ENCODE peak calls at places on chromosomes 1 and 21, in eight cellular contexts. U is IMR-90, Q is heart left ventricle, P is A549, R is tibial nerve, B is breast epithelium, I is body of pancreas, T is K562. F is an unnamed sample.

GRCh38 chr1:37056201-37056764 is 22.0 kb upstream of the GRIK3 start:
- DNase-seq in I (no peak), Q (no peak), B (no peak), U (no peak), R (no peak), T (no peak), P (no peak), F (no peak)

GRCh38 chr1:18468570-18468969 is 12.2 kb upstream of the KLHDC7A start:
- DNase-seq in B (no peak), U (no peak), Q (no peak), R (no peak), T (no peak), P (no peak), I (no peak), F (no peak)

GRCh38 chr21:42237577-42237976 is 18.6 kb downstream of the ABCG1 start:
- DNase-seq in U (no peak), Q (no peak), B (no peak), R (no peak), I (no peak), P (no peak), T (no peak), F (no peak)

GRCh38 chr1:94332952-94333351 is 85.2 kb upstream of the ABCD3 start:
- DNase-seq in U (peak), B (no peak), T (no peak), P (no peak), Q (no peak), R (no peak), I (no peak), F (peak)

GRCh38 chr21:36591326-36591970 is 107.5 kb upstream of the SIM2 start:
- DNase-seq in U (no peak), R (no peak), T (no peak), I (no peak), P (no peak), B (no peak), Q (no peak), F (no peak)

GRCh38 chr1:201042663-201043461 is 19.3 kb upstream of the KIF21B start:
- DNase-seq in B (peak), T (peak), R (peak), I (peak), P (peak), U (peak), Q (peak), F (peak)

GRCh38 chr1:94095112-94095637 is 25.8 kb downstream of the ABCA4 start:
- DNase-seq in Q (peak), I (peak), P (no peak), B (no peak), R (peak), T (no peak), U (peak), F (no peak)

GRCh38 chr1:87718241-87718950 is 389.7 kb downstream of the LMO4 start:
- DNase-seq in U (no peak), Q (no peak), P (no peak), B (no peak), R (no peak), T (no peak), I (no peak), F (no peak)

GRCh38 chr1:99327357-99327756 is 63.1 kb downstream of the PLPPR4 start:
- DNase-seq in Q (no peak), R (no peak), B (no peak), P (no peak), I (no peak), U (no peak), T (no peak), F (no peak)

GRCh38 chr1:206965781-206966180 is 4.5 kb downstream of the FCAMR start:
- DNase-seq in U (no peak), Q (no peak), R (no peak), I (no peak), T (no peak), P (no peak), B (no peak), F (no peak)

GRCh38 chr1:154445040-154445472 is 39.9 kb downstream of the IL6R start:
- DNase-seq in Q (peak), R (no peak), P (no peak), T (no peak), B (no peak), U (peak), I (no peak), F (peak)

GRCh38 chr1:178686407-178686806 is 38.6 kb upstream of the RALGPS2 start:
- DNase-seq in I (no peak), Q (no peak), U (no peak), T (no peak), B (no peak), P (no peak), R (no peak), F (no peak)

GRCh38 chr21:31945576-31945975 is 72.8 kb downstream of the HUNK start:
- DNase-seq in U (peak), T (no peak), I (peak), B (no peak), Q (no peak), R (no peak), P (no peak), F (no peak)

GRCh38 chr21:41425954-41426655 is at the start of gene MX1:
- DNase-seq in P (peak), Q (peak), U (peak), R (peak), B (peak), T (no peak), I (peak), F (no peak)

GRCh38 chr1:81209471-81209870 is 591.3 kb upstream of the ADGRL2 start:
- DNase-seq in I (no peak), P (no peak), B (no peak), U (no peak), R (no peak), T (no peak), Q (no peak), F (no peak)

GRCh38 chr1:152580433-152580832 is at the start of gene LCE3D:
- DNase-seq in I (no peak), T (no peak), B (no peak), P (no peak), Q (no peak), R (no peak), U (peak), F (no peak)

GRCh38 chr1:44359234-44359937 is 4.3 kb upstream of the ERI3 start:
- DNase-seq in P (no peak), B (no peak), I (no peak), R (no peak), Q (no peak), U (no peak), T (no peak), F (no peak)

GRCh38 chr1:242055921-242056320 is 57.0 kb upstream of the MAP1LC3C start:
- DNase-seq in U (no peak), T (no peak), Q (no peak), R (no peak), B (no peak), P (no peak), I (no peak), F (no peak)

GRCh38 chr1:2133879-2134215 is 60.7 kb downstream of the FAAP20 start:
- DNase-seq in R (no peak), P (no peak), I (no peak), Q (no peak), U (no peak), T (no peak), B (no peak), F (no peak)

GRCh38 chr1:170863600-170863999 is 71.7 kb upstream of the MROH9 start:
- DNase-seq in I (no peak), B (no peak), P (no peak), R (no peak), Q (no peak), T (no peak), U (no peak), F (no peak)

GRCh38 chr21:31555741-31556191 is 103.7 kb upstream of the SOD1 start:
- DNase-seq in P (no peak), Q (no peak), I (no peak), R (no peak), U (no peak), B (no peak), T (no peak), F (no peak)

GRCh38 chr1:37865348-37866119 is 6.1 kb upstream of the MTF1 start:
- DNase-seq in P (no peak), Q (no peak), T (no peak), I (no peak), R (no peak), U (peak), B (no peak), F (peak)

GRCh38 chr1:1965546-1965945 is 38.0 kb downstream of the CFAP74 start:
- DNase-seq in U (no peak), B (no peak), Q (peak), T (no peak), P (no peak), R (no peak), I (no peak), F (no peak)

GRCh38 chr1:93817819-93818569 is 61.0 kb downstream of the DNTTIP2 start:
- DNase-seq in P (no peak), T (no peak), Q (no peak), I (peak), R (no peak), U (no peak), B (no peak), F (no peak)

GRCh38 chr1:202577381-202577780 is 132.9 kb downstream of the SYT2 start:
- DNase-seq in U (peak), R (no peak), T (peak), I (no peak), B (no peak), Q (no peak), P (no peak), F (no peak)

GRCh38 chr1:87513971-87514660 is 185.4 kb downstream of the LMO4 start:
- DNase-seq in B (no peak), U (peak), Q (no peak), P (no peak), T (no peak), I (no peak), R (no peak), F (no peak)

GRCh38 chr21:42635848-42636534 is 17.4 kb upstream of the PDE9A start:
- DNase-seq in R (no peak), I (no peak), U (no peak), B (no peak), T (no peak), Q (no peak), P (no peak), F (no peak)

GRCh38 chr1:230286890-230287269 is 139.3 kb downstream of the PGBD5 start:
- DNase-seq in Q (no peak), T (no peak), U (no peak), I (no peak), P (no peak), B (no peak), R (no peak), F (no peak)

GRCh38 chr1:152515454-152515823 is 1.2 kb downstream of the CRCT1 start:
- DNase-seq in B (no peak), P (no peak), U (peak), T (no peak), I (no peak), R (no peak), Q (no peak), F (no peak)

GRCh38 chr1:6623269-6623965 is 1.3 kb upstream of the THAP3 start:
- DNase-seq in R (no peak), P (no peak), U (no peak), Q (no peak), I (no peak), T (no peak), B (no peak), F (no peak)

GRCh38 chr1:162035241-162035640 is 11.6 kb upstream of the OLFML2B start:
- DNase-seq in P (no peak), B (no peak), Q (no peak), T (peak), R (no peak), I (no peak), U (no peak), F (peak)

GRCh38 chr1:14516974-14517812 is 81.3 kb upstream of the KAZN start:
- DNase-seq in Q (no peak), U (peak), B (no peak), I (peak), P (no peak), R (no peak), T (no peak), F (peak)

GRCh38 chr1:219753901-219754300 is 141.0 kb upstream of the ZC3H11B start:
- DNase-seq in U (no peak), P (no peak), R (no peak), B (no peak), T (no peak), I (no peak), Q (no peak), F (no peak)

GRCh38 chr21:45847870-45848269 is 133.7 kb upstream of the COL6A1 start:
- DNase-seq in Q (no peak), P (no peak), B (no peak), I (no peak), T (no peak), R (no peak), U (no peak), F (no peak)

GRCh38 chr1:31376374-31377134 is 3.7 kb upstream of the FABP3 start:
- DNase-seq in B (no peak), T (peak), R (no peak), Q (no peak), U (peak), I (no peak), P (peak), F (peak)

GRCh38 chr1:101409102-101409501 is 172.3 kb downstream of the S1PR1 start:
- DNase-seq in I (no peak), T (no peak), U (no peak), P (no peak), Q (no peak), B (no peak), R (no peak), F (no peak)

GRCh38 chr1:97506368-97506767 is 414.5 kb downstream of the DPYD start:
- DNase-seq in U (no peak), T (no peak), B (no peak), I (no peak), Q (no peak), P (no peak), R (no peak), F (no peak)
- TF ChIP-seq POLR2A in U (no peak), T (no peak), B (no peak), I (no peak), Q (no peak), P (no peak), R (no peak), F (no peak)

DNA sequence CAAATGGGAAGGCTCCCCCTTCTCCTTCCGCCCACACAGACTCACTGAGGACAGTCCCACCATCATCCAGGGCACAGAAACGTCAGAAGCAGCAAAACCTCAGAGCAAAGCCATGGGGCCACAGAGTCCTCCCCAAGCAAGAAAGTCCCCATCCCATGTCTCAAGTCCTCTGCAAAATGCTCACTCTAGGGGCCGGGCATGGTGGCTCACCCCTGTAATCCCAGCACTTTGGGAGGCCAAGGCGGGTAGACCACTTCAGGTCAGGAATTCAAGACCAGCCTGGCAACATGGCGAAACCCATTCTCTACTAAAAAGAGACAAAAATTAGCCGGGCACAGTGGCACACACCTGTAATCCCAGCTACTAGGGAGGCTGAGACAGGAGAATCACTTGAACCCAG is 45.7 kb downstream of the SYF2 start:
- DNase-seq in R (no peak), I (no peak), P (no peak), U (no peak), B (no peak), Q (no peak), T (no peak), F (no peak)
- TF ChIP-seq POLR2A in R (no peak), I (no peak), P (no peak), U (no peak), B (no peak), Q (no peak), T (no peak), F (no peak)

GRCh38 chr1:228486596-228487335 is 416 bp upstream of the RNF187 start:
- DNase-seq in T (peak), I (peak), B (peak), R (peak), P (peak), Q (peak), U (peak), F (peak)
- TF ChIP-seq POLR2A in T (peak), I (peak), B (no peak), R (peak), P (peak), Q (peak), U (no peak), F (peak)

GRCh38 chr1:23553896-23554480 is 5.3 kb downstream of the ID3 start:
- DNase-seq in R (no peak), Q (no peak), U (no peak), P (no peak), B (no peak), T (no peak), I (no peak), F (no peak)

GRCh38 chr1:23553206-23553895 is 6.0 kb downstream of the ID3 start:
- DNase-seq in B (no peak), I (no peak), T (no peak), Q (no peak), P (no peak), U (no peak), R (no peak), F (no peak)

GRCh38 chr1:23555225-23555801 is 4.0 kb downstream of the ID3 start:
- DNase-seq in R (no peak), T (no peak), P (peak), I (no peak), Q (peak), B (no peak), U (peak), F (no peak)

GRCh38 chr1:23555949-23556640 is 3.2 kb downstream of the ID3 start:
- DNase-seq in T (no peak), R (no peak), B (no peak), Q (no peak), P (peak), I (peak), U (peak), F (no peak)

DNA sequence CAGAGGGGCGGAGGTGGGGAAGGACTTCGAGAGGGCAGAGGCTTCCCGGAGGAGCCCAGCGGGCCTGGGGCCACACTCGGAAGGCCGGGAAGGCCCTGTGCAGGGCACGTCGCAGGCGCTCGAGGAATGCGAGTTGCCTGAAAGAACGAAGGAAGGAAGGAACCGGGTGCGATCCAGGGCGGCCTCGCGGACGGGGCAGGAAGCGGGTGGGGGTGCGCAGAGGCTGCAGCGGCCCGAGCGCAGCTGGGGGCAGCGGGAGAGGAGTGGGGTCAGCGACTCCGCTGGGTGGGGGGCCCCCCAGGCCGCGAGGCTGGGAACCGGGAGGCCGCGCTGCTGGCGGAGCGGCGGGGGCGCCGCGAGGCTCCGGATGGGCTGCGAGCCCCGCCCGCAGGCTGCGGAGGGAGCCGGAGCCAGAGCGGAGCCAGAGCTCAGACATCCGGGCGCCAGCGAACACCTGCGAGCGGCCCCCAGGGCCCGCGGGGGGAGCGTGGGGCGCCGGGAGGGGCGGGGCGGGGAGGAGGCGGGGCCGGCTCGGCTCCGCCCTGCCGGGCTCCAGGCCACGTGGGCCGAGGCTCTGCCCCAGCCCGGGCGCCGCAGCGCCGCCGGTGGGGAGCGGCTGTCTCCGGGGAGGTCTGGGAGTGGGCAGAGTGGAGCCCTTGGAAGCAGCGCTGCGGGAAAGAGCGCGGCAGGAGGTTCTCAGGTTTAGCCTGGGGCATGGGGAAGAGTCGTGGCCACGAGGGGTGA is 4.6 kb downstream of the ID3 start:
- DNase-seq in B (peak), U (peak), Q (peak), T (peak), P (peak), R (peak), I (peak), F (peak)
- TF ChIP-seq POLR2A in B (no peak), U (peak), Q (peak), T (peak), P (peak), R (peak), I (peak), F (peak)

GRCh38 chr1:9434247-9434646 is 105.0 kb upstream of the SLC25A33 start:
- DNase-seq in Q (no peak), U (no peak), T (no peak), P (no peak), R (no peak), B (no peak), I (no peak), F (no peak)

GRCh38 chr1:9435854-9436253 is 103.4 kb upstream of the SLC25A33 start:
- DNase-seq in U (no peak), B (no peak), Q (no peak), R (no peak), P (no peak), T (no peak), I (peak), F (no peak)

GRCh38 chr1:9437931-9438330 is 101.3 kb upstream of the SLC25A33 start:
- DNase-seq in U (peak), T (no peak), Q (peak), P (no peak), B (peak), R (peak), I (peak), F (no peak)

GRCh38 chr1:9436258-9436657 is 103.0 kb upstream of the SLC25A33 start:
- DNase-seq in P (peak), T (no peak), U (no peak), Q (no peak), I (peak), B (no peak), R (no peak), F (no peak)

GRCh38 chr1:9435101-9435636 is 104.1 kb upstream of the SLC25A33 start:
- DNase-seq in P (no peak), I (peak), U (no peak), B (no peak), T (no peak), R (no peak), Q (no peak), F (no peak)
- TF ChIP-seq POLR2A in P (no peak), I (no peak), U (no peak), B (no peak), T (no peak), R (no peak), Q (no peak), F (no peak)

DNA sequence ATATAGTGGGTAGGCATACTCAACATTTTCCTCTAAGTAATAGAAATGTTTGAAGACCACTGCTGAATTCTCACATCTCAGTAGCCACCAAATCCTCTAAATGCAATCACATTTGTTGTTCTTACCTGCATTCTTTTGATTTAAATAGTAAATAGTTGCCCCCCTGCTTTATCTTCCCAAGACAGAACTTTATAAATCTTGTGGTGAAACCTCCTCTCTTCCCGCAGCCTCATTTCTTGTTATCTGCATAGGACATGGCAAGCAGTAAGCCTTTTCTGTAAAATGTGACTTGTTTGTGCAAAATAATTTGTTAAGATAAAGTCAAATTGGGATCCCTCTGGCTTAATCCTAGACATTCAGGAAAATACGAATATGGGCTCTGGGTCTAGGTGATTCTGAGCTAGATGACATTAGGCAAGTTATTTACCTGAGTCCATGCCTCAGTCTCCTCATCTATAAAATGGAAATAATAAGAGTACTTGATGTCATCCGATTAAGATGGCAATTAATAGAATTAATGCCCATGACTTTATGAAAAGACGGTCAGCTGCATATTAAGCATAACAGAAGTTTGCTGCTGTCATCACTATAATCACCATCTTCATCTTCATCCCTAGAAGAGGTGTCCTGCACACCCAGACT is 77.7 kb downstream of the LRRC8C start:
- DNase-seq in R (no peak), P (no peak), I (no peak), B (no peak), Q (no peak), U (no peak), T (no peak), F (no peak)
- TF ChIP-seq POLR2A in R (no peak), P (no peak), I (no peak), B (no peak), Q (no peak), U (no peak), T (no peak), F (no peak)